ENCODE peak calls at places on chromosomes 7 and 10, in five cellular contexts. T is prostate gland, Y is upper lobe of left lung, A is colonic mucosa, F is tibial nerve. R is an unnamed sample.

GRCh38 chr7:126702242-126703016 is 550.3 kb downstream of the GRM8 start:
- DNase-seq in F (no peak), A (no peak), T (no peak), Y (no peak), R (no peak)

GRCh38 chr10:85047170-85047834 is 718.9 kb downstream of the CCSER2 start:
- DNase-seq in Y (no peak), A (no peak), F (no peak), T (no peak), R (no peak)

GRCh38 chr7:143283344-143283743 is 1.4 kb upstream of the TMEM139 start:
- DNase-seq in T (no peak), Y (no peak), A (peak; percentile 61), F (no peak), R (no peak)

GRCh38 chr10:73625004-73625883 is 16.0 kb downstream of the MYOZ1 start:
- DNase-seq in T (peak; percentile 27), F (no peak), A (peak; percentile 49), Y (no peak), R (no peak)

GRCh38 chr7:98360221-98361124 is 40.4 kb downstream of the BAIAP2L1 start:
- DNase-seq in T (no peak), F (no peak), Y (peak; percentile 84), A (peak; percentile 84), R (no peak)

GRCh38 chr10:50421026-50421719 is 169.9 kb upstream of the ASAH2 start:
- DNase-seq in T (no peak), A (peak; percentile 42), F (peak; percentile 45), Y (peak; percentile 52), R (no peak)

GRCh38 chr7:84658286-84658685 is 463.7 kb upstream of the SEMA3A start:
- DNase-seq in Y (no peak), T (no peak), F (no peak), A (no peak), R (no peak)

GRCh38 chr7:11436317-11436716 is 395.7 kb downstream of the THSD7A start:
- DNase-seq in Y (no peak), T (no peak), F (no peak), A (no peak), R (no peak)

GRCh38 chr7:150405584-150406310 is 26.6 kb downstream of the ZNF775 start:
- DNase-seq in A (peak; percentile 59), T (no peak), F (peak; percentile 31), Y (peak; percentile 40), R (no peak)

GRCh38 chr10:78264361-78264760 is 230.7 kb downstream of the RPS24 start:
- DNase-seq in T (no peak), A (no peak), F (no peak), Y (no peak), R (no peak)

GRCh38 chr7:739455-739963 is 12.4 kb upstream of the PRKAR1B start:
- DNase-seq in Y (peak; percentile 14), A (no peak), F (no peak), T (no peak), R (no peak)

GRCh38 chr10:42926831-42927230 is 144.2 kb downstream of the BMS1 start:
- DNase-seq in T (no peak), F (no peak), Y (no peak), A (no peak), R (no peak)

GRCh38 chr10:46515402-46516192 is 40.9 kb downstream of the GPRIN2 start:
- DNase-seq in Y (peak; percentile 20), A (peak; percentile 17), F (no peak), T (no peak), R (no peak)

GRCh38 chr7:99459087-99459486 is 6.9 kb downstream of the ATP5MF start:
- DNase-seq in Y (no peak), A (no peak), T (no peak), F (no peak), R (no peak)

GRCh38 chr7:102450242-102450641 is 14.4 kb downstream of the ALKBH4 start:
- DNase-seq in Y (no peak), F (no peak), T (no peak), A (no peak), R (no peak)

GRCh38 chr7:69062020-69062760 is 536.1 kb upstream of the AUTS2 start:
- DNase-seq in T (no peak), Y (no peak), A (no peak), F (no peak), R (no peak)

GRCh38 chr10:70803768-70804423 is 11.9 kb upstream of the SGPL1 start:
- DNase-seq in A (no peak), T (peak; percentile 88), Y (no peak), F (no peak), R (no peak)

GRCh38 chr7:17651926-17652385 is 288.3 kb downstream of the SNX13 start:
- DNase-seq in Y (no peak), A (no peak), T (no peak), F (peak; percentile 68), R (no peak)
- H3K27ac ChIP-seq in Y (no peak overlapping the region), A (no peak overlapping the region), T (peak overlapping the region; percentile 18), F (peak overlapping the region; percentile 79), R (no peak overlapping the region)

GRCh38 chr7:81857385-81857784 is 87.5 kb upstream of the HGF start:
- DNase-seq in A (no peak), Y (no peak), F (no peak), T (no peak), R (no peak)
- H3K27ac ChIP-seq in A (no peak overlapping the region), Y (no peak overlapping the region), F (no peak overlapping the region), T (no peak overlapping the region), R (no peak overlapping the region)

GRCh38 chr10:112765717-112766235 is 184.3 kb upstream of the TCF7L2 start:
- DNase-seq in T (no peak), Y (no peak), F (no peak), A (no peak), R (no peak)
- H3K27ac ChIP-seq in T (no peak overlapping the region), Y (no peak overlapping the region), F (no peak overlapping the region), A (no peak overlapping the region), R (no peak overlapping the region)

GRCh38 chr10:86182150-86182549 is 184.4 kb downstream of the GRID1 start:
- DNase-seq in T (no peak), Y (peak; percentile 9), F (no peak), A (no peak), R (peak; percentile 81)
- H3K27ac ChIP-seq in T (no peak overlapping the region), Y (no peak overlapping the region), F (no peak overlapping the region), A (no peak overlapping the region), R (peak overlapping the region; percentile 86)

DNA sequence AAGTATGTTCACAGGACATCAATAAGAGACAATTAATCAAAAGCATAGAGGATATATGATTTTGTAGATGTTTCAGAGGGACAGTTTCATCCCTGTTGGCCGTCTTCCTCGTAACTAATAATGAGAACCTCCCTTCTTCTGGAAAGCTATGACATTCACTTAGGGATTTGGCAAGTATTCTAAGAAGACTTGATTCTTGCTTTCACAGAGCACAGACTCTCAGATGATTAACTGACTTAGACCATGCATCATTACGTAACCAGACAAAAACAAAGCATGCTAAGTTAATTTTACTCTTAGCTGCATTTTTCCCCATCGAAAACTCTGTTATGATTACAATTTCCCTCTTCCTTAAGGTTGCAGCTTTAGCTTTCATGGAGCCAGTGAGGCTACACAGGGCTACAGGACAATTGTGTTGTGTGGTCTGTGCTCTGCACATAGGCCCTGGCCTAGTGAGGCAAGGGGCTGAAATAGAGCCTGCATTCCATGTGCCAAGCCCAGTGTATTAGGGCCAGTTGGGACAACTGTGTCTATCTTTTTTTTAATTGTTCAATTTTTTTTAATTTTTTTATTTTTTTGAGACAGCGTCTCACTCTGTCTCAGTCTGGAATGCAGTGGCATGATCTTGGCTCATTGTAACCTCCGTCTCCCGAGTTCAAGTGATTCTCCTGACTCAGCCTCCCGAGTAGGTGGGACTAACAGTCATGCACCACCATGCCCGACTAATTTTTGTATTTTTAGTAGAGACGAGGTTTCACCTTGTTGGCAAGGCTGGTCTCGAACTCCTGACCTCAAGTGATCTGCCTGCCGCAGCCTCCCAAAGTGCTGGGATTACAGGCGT is 105.3 kb downstream of the PLXDC2 start:
- DNase-seq in T (no peak), Y (no peak), F (no peak), A (no peak), R (no peak)
- H3K27ac ChIP-seq in T (peak overlapping the region; percentile 61), Y (peak overlapping the region; percentile 40), F (peak overlapping the region; percentile 67), A (peak overlapping the region; percentile 60), R (no peak overlapping the region)

R was measured in substantia nigra.